ENCODE peak calls at places on chromosomes 1 and 21, in ten cellular contexts. Q is mammary epithelial cell, D is Peyer's patch, N is esophagus squamous epithelium, L is neural progenitor cell, P is fibroblast of lung, J is HCT116, O is OCI-LY7, A is heart right ventricle, K is ovary. C is an unnamed sample.

GRCh38 chr21:33708874-33709273 is 66.6 kb downstream of the ITSN1 start:
- DNase-seq in Q (no peak), D (no peak), N (no peak), L (no peak), P (no peak), J (no peak), O (no peak), A (no peak), K (no peak), C (no peak)

GRCh38 chr1:43836267-43836951 is 97.2 kb upstream of the ARTN start:
- DNase-seq in Q (peak), D (peak), N (no peak), L (no peak), P (no peak), J (no peak), O (peak), A (peak), K (peak), C (no peak)

GRCh38 chr1:178962853-178963810 is 62.6 kb upstream of the FAM20B start:
- DNase-seq in Q (no peak), D (no peak), N (no peak), L (no peak), P (no peak), J (no peak), O (no peak), A (no peak), K (no peak), C (peak)

GRCh38 chr1:32703479-32704291 is 1.1 kb upstream of the SYNC start:
- DNase-seq in Q (peak), D (no peak), N (no peak), L (peak), P (peak), J (no peak), O (no peak), A (peak), K (peak), C (peak)

GRCh38 chr21:41750532-41751151 is 16.2 kb downstream of the RIPK4 start:
- DNase-seq in Q (no peak), D (peak), N (no peak), L (no peak), P (no peak), J (no peak), O (no peak), A (no peak), K (no peak), C (no peak)

GRCh38 chr1:54384921-54385726 is 21.1 kb downstream of the SSBP3 start:
- DNase-seq in Q (no peak), D (no peak), N (no peak), L (no peak), P (no peak), J (no peak), O (no peak), A (no peak), K (no peak), C (no peak)

GRCh38 chr21:8990326-8991087 is 1530.9 kb upstream of the TPTE start:
- DNase-seq in Q (no peak), D (no peak), N (no peak), L (no peak), P (no peak), J (no peak), O (no peak), A (no peak), K (no peak), C (no peak)

GRCh38 chr1:231039161-231040018 is 664 bp downstream of the FAM89A start:
- DNase-seq in Q (peak), D (peak), N (no peak), L (peak), P (peak), J (no peak), O (peak), A (peak), K (peak), C (no peak)

GRCh38 chr1:228312091-228312764 is 94.4 kb downstream of the TRIM11 start:
- DNase-seq in Q (no peak), D (no peak), N (no peak), L (no peak), P (no peak), J (no peak), O (no peak), A (no peak), K (peak), C (peak)

GRCh38 chr1:168613689-168614655 is 37.6 kb downstream of the XCL1 start:
- DNase-seq in Q (no peak), D (no peak), N (no peak), L (peak), P (peak), J (no peak), O (no peak), A (peak), K (peak), C (no peak)

GRCh38 chr1:8571200-8571984 is 246.0 kb downstream of the RERE start:
- DNase-seq in Q (peak), D (no peak), N (no peak), L (peak), P (peak), J (no peak), O (peak), A (no peak), K (no peak), C (no peak)

GRCh38 chr1:66938618-66939017 is 13.8 kb downstream of the MIER1 start:
- DNase-seq in Q (peak), D (no peak), N (no peak), L (no peak), P (peak), J (no peak), O (no peak), A (no peak), K (no peak), C (no peak)

GRCh38 chr21:39156024-39156423 is 27.2 kb downstream of the PSMG1 start:
- DNase-seq in Q (no peak), D (no peak), N (no peak), L (no peak), P (no peak), J (no peak), O (no peak), A (no peak), K (no peak), C (no peak)

GRCh38 chr1:175499595-175500367 is 243.6 kb downstream of the TNR start:
- DNase-seq in Q (peak), D (no peak), N (no peak), L (no peak), P (no peak), J (no peak), O (no peak), A (no peak), K (no peak), C (no peak)

GRCh38 chr1:37002898-37003297 is 31.4 kb downstream of the GRIK3 start:
- DNase-seq in Q (no peak), D (no peak), N (no peak), L (no peak), P (no peak), J (no peak), O (no peak), A (no peak), K (no peak), C (no peak)

GRCh38 chr1:171254859-171255258 is 6.6 kb downstream of the FMO1 start:
- DNase-seq in Q (peak), D (no peak), N (no peak), L (no peak), P (peak), J (no peak), O (no peak), A (no peak), K (no peak), C (no peak)

GRCh38 chr1:88890790-88891317 is 513 bp downstream of the GTF2B start:
- DNase-seq in Q (peak), D (no peak), N (no peak), L (peak), P (peak), J (no peak), O (peak), A (no peak), K (no peak), C (no peak)

GRCh38 chr1:76746195-76746594 is 121.1 kb upstream of the ST6GALNAC5 start:
- DNase-seq in Q (peak), D (no peak), N (no peak), L (no peak), P (no peak), J (no peak), O (no peak), A (no peak), K (no peak), C (no peak)

GRCh38 chr1:119648620-119649004 is 546 bp upstream of the ZNF697 start:
- DNase-seq in Q (no peak), D (no peak), N (no peak), L (no peak), P (no peak), J (no peak), O (no peak), A (no peak), K (no peak), C (no peak)
- H3K27ac ChIP-seq in Q (peak), D (peak), N (peak), L (no peak), P (peak), J (peak), O (no peak), A (peak), K (peak), C (peak)

GRCh38 chr21:44272231-44272858 is 10.6 kb upstream of the DNMT3L start:
- DNase-seq in Q (no peak), D (no peak), N (no peak), L (no peak), P (no peak), J (no peak), O (no peak), A (no peak), K (no peak), C (no peak)
- TF ChIP-seq CTCF in Q (no peak), D (no peak), N (no peak), L (no peak), P (no peak), J (no peak), O (no peak), A (no peak), K (no peak), C (no peak)

GRCh38 chr1:29122662-29122986 is 1.1 kb downstream of the TMEM200B start:
- DNase-seq in Q (peak), D (peak), N (no peak), L (peak), P (peak), J (no peak), O (no peak), A (peak), K (peak), C (peak)
- H3K4me3 ChIP-seq in Q (no peak), D (peak), N (peak), L (peak), P (peak), J (peak), O (no peak), A (peak), K (peak), C (peak)

GRCh38 chr1:11784993-11785769 is 20.6 kb downstream of the MTHFR start:
- DNase-seq in Q (peak), D (peak), N (no peak), L (peak), P (peak), J (peak), O (peak), A (peak), K (peak), C (no peak)
- H3K27ac ChIP-seq in Q (no peak), D (no peak), N (peak), L (no peak), P (no peak), J (no peak), O (peak), A (peak), K (peak), C (peak)

GRCh38 chr1:212293579-212293978 is 8.4 kb downstream of the PPP2R5A start:
- DNase-seq in Q (no peak), D (no peak), N (no peak), L (no peak), P (peak), J (no peak), O (no peak), A (no peak), K (no peak), C (no peak)
- TF ChIP-seq CTCF in Q (peak), D (peak), N (no peak), L (peak), P (no peak), J (peak), O (no peak), A (no peak), K (no peak), C (no peak)

GRCh38 chr21:15061747-15062146 is 3.1 kb downstream of the NRIP1 start:
- DNase-seq in Q (no peak), D (no peak), N (no peak), L (no peak), P (no peak), J (no peak), O (no peak), A (no peak), K (no peak), C (no peak)
- H3K4me3 ChIP-seq in Q (peak), D (peak), N (no peak), L (peak), P (peak), J (peak), O (no peak), A (no peak), K (no peak), C (peak)

GRCh38 chr1:161505892-161506173 is 576 bp downstream of the FCGR2A start:
- DNase-seq in Q (no peak), D (no peak), N (no peak), L (no peak), P (no peak), J (no peak), O (no peak), A (no peak), K (no peak), C (no peak)
- H3K27ac ChIP-seq in Q (no peak), D (no peak), N (peak), L (no peak), P (no peak), J (no peak), O (no peak), A (no peak), K (no peak), C (no peak)

C was measured in coronary artery.